ENCODE peak calls at places on chromosomes 7 and 10, in nine cellular contexts. V is CD8-positive, alpha-beta memory T cell; B is left ventricle myocardium inferior; N is AG04450; L is spleen; Y is HCT116; M is ovary; W is IMR-90; S is body of pancreas. D is an unnamed sample.

GRCh38 chr7:118734541-118734940 is 510.0 kb downstream of the ANKRD7 start:
- DNase-seq in L (no peak), S (no peak), V (no peak), W (no peak), B (no peak), Y (no peak), M (no peak), N (no peak), D (peak; percentile 19)

GRCh38 chr7:46581276-46581675 is 660.2 kb upstream of the IGFBP3 start:
- DNase-seq in S (no peak), V (no peak), W (no peak), M (no peak), B (no peak), L (no peak), N (no peak), Y (no peak), D (no peak)

GRCh38 chr10:11878776-11879175 is 55.6 kb downstream of the PROSER2 start:
- DNase-seq in L (peak; percentile 67), Y (no peak), N (no peak), B (no peak), V (no peak), M (no peak), S (no peak), W (no peak), D (no peak)

GRCh38 chr7:1720325-1720724 is 50.2 kb downstream of the ELFN1 start:
- DNase-seq in L (no peak), W (no peak), V (no peak), M (no peak), N (no peak), B (no peak), S (no peak), Y (no peak), D (peak; percentile 20)

GRCh38 chr7:45658716-45659495 is 84.7 kb downstream of the ADCY1 start:
- DNase-seq in V (no peak), L (no peak), Y (no peak), M (no peak), B (no peak), W (no peak), N (no peak), S (peak; percentile 5), D (no peak)

GRCh38 chr10:30996481-30996980 is 35.1 kb downstream of the ZNF438 start:
- DNase-seq in W (no peak), S (no peak), B (no peak), V (no peak), M (no peak), Y (no peak), L (no peak), N (no peak), D (no peak)

GRCh38 chr7:43577485-43577951 is 5.4 kb upstream of the STK17A start:
- DNase-seq in M (no peak), W (peak; percentile 61), Y (no peak), B (no peak), L (no peak), V (no peak), N (no peak), S (no peak), D (peak; percentile 93)

GRCh38 chr10:30784896-30785605 is 155.5 kb upstream of the LYZL2 start:
- DNase-seq in Y (no peak), N (no peak), M (peak; percentile 68), W (peak; percentile 69), S (peak; percentile 48), L (peak; percentile 88), B (peak; percentile 84), V (peak; percentile 4), D (peak; percentile 53)

DNA sequence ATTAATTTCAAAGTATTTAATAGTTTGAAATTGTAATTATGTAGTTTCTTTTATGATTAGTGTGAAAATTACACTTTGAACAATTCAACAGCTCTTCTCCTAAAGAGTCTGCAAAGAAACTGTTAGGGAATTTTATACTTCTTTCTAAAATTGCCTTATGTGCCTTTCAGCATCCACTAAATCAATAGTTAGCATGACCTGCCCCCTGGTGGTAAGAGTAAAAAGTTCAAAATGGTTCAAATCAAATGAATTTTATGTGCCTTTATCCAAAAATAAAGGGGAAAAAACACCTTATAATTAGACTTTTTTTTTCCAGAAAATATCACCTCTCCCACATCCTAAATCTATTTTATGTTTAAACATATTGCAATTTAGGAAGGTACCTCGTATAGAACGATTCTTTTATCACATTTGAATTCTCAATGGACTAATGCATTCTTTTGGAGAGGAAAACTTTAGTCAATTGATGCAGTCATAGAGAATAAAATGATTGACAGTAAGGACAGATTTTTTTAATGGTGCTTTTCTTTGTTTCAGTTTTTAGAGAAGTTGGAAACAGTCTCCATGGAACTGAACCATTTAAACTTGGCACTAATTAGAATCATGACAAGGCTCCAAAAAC is 163.7 kb downstream of the SEMA3D start:
- DNase-seq in B (no peak), L (no peak), S (peak; percentile 16), W (peak; percentile 58), M (no peak), V (no peak), N (peak; percentile 15), Y (peak; percentile 34), D (peak; percentile 28)
- H3K9me3 ChIP-seq in B (no peaks in the 10 kb centered on the region), L (no peaks in the 10 kb centered on the region), S (no peaks in the 10 kb centered on the region), W (no peaks in the 10 kb centered on the region), M (no peaks in the 10 kb centered on the region), V (no peaks in the 10 kb centered on the region), N (no peaks in the 10 kb centered on the region), Y (no peaks in the 10 kb centered on the region), D (no peaks in the 10 kb centered on the region)

GRCh38 chr10:130787821-130788220 is 523.7 kb downstream of the TCERG1L start:
- DNase-seq in Y (no peak), V (no peak), B (no peak), N (no peak), L (no peak), S (no peak), M (no peak), W (no peak), D (no peak)
- H3K9me3 ChIP-seq in Y (no peaks in the 10 kb centered on the region), V (no peaks in the 10 kb centered on the region), B (no peaks in the 10 kb centered on the region), N (peaks cover 90% of the 10 kb centered on the region), L (no peaks in the 10 kb centered on the region), S (no peaks in the 10 kb centered on the region), M (no peaks in the 10 kb centered on the region), W (peaks cover 55% of the 10 kb centered on the region), D (no peaks in the 10 kb centered on the region)

GRCh38 chr10:70197235-70197952 is 27.1 kb upstream of the SAR1A start:
- DNase-seq in B (no peak), V (no peak), Y (no peak), M (no peak), L (no peak), N (no peak), W (no peak), S (no peak), D (peak; percentile 17)

GRCh38 chr10:70193391-70193844 is 23.1 kb upstream of the SAR1A start:
- DNase-seq in N (no peak), B (no peak), V (no peak), W (no peak), Y (no peak), L (no peak), M (no peak), S (no peak), D (no peak)

GRCh38 chr10:70201105-70201504 is 30.8 kb upstream of the SAR1A start:
- DNase-seq in V (no peak), S (no peak), W (no peak), L (no peak), N (no peak), M (no peak), B (no peak), Y (no peak), D (no peak)

DNA sequence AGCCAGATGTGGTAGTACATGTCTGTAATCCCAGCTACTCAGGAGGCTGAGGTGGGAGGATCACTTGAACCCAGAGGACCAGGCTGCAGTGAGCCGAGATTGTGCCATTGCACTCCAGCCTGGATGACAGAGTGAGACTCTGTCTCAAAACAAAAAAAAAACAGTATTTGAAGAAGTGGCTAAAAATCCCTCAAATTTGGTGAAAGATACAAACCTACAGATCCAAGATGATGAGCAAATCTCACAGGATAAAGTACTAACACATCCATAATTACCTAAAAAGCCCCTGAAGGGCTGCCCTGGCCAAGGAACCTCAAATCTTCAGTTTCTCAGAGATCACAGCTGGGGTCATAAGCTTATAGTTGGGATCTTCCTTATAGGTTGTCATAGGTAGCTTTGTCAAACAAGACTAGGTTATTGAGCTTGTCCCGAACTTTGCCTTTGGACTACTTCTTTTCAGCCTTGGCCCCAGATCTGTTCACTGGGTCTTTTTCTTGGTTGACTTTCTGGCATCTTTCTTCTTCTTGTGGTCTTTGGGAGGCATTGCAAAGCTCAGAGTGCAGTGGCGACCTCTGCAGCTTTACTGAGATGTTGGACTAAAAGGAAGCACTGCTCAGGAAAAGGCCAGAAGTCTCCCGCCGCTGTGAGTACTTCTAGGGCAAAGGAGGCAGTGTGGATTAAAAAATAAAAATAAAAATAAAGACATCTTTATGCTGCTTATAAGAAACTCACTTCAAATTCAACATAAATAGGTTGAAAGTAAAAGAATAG is 28.6 kb upstream of the SAR1A start:
- DNase-seq in S (no peak), W (no peak), L (no peak), Y (no peak), V (no peak), B (no peak), M (no peak), N (no peak), D (no peak)
- H3K9me3 ChIP-seq in S (no peaks in the 10 kb centered on the region), W (no peaks in the 10 kb centered on the region), L (no peaks in the 10 kb centered on the region), Y (no peaks in the 10 kb centered on the region), V (no peaks in the 10 kb centered on the region), B (peaks cover 9% of the 10 kb centered on the region), M (no peaks in the 10 kb centered on the region), N (peaks cover 3% of the 10 kb centered on the region), D (no peaks in the 10 kb centered on the region)

GRCh38 chr10:118725784-118726507 is 28.8 kb downstream of the CACUL1 start:
- DNase-seq in S (no peak), M (no peak), L (no peak), V (no peak), Y (no peak), W (peak; percentile 59), N (peak; percentile 4), B (no peak), D (no peak)

GRCh38 chr10:118722694-118723093 is 32.1 kb downstream of the CACUL1 start:
- DNase-seq in L (no peak), B (no peak), V (no peak), N (no peak), S (no peak), W (no peak), M (no peak), Y (no peak), D (no peak)

GRCh38 chr10:118723467-118723866 is 31.3 kb downstream of the CACUL1 start:
- DNase-seq in B (no peak), L (no peak), W (peak; percentile 71), S (no peak), Y (no peak), V (no peak), M (no peak), N (no peak), D (no peak)

DNA sequence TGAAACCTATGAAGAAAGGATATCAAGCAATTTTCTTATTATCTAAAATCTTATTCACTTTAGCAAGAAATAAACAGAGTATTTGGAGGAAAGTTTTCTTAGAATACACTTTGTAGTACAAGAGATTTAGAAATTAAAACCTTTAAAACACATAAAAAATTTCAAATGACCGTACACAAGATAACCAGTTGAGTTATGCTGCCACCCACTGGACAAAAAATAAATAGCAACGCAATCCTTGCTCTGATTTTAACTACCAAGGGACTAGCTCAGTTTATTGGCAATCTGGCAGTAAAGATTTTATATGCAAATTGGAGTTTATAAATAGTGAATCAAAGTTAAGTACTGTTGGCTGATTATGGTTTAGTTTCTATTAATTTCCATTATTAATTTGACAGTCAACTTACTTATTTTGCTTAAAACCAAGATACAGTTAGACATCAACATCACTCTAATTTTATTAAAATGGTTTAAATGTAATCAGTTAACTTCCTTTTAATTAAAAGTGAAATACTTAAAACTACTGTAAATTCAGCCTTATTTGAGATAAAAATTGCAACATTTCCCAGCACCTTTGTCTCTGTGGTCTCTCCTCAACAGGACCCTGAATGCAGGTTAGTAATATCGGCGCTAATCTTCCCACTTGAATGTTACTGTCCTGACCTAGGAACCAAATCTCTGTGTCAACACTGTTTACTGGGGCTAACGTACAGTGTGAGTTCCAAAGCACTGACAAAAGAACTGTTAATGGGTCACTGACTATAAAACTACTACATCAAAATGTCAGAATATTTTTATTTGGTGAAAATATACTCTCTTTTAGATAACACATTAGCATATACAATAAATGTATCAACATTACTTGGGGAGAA is 33.5 kb downstream of the CACUL1 start:
- DNase-seq in Y (peak; percentile 50), V (peak; percentile 24), S (peak; percentile 72), L (no peak), M (no peak), W (peak; percentile 62), B (no peak), N (peak; percentile 33), D (peak; percentile 61)
- H3K9me3 ChIP-seq in Y (no peaks in the 10 kb centered on the region), V (no peaks in the 10 kb centered on the region), S (no peaks in the 10 kb centered on the region), L (no peaks in the 10 kb centered on the region), M (no peaks in the 10 kb centered on the region), W (no peaks in the 10 kb centered on the region), B (no peaks in the 10 kb centered on the region), N (no peaks in the 10 kb centered on the region), D (no peaks in the 10 kb centered on the region)

D was measured in DND-41.